ENCODE peak calls at places on chromosomes 11 and 22, in ten cellular contexts. R is uterus; K is testis; Y is NCI-H82; B is IMR-90; U is NCI-H524; G is naive thymus-derived CD8-positive, alpha-beta T cell; X is GM19239; F is left lobe of liver; P is nephron progenitor cell. C is an unnamed sample.

GRCh38 chr11:87352759-87353707 is 315.3 kb downstream of the TMEM135 start:
- DNase-seq in P (peak), Y (peak), B (peak), X (peak), K (peak), G (peak), R (peak), U (peak), F (peak), C (peak)

GRCh38 chr11:95229199-95230053 is 1.6 kb downstream of the SESN3 start:
- DNase-seq in Y (peak), R (no peak), U (no peak), P (no peak), G (no peak), F (no peak), X (no peak), B (peak), K (no peak), C (no peak)

GRCh38 chr11:119120639-119121007 is 757 bp upstream of the HINFP start:
- DNase-seq in K (peak), U (peak), X (no peak), B (peak), F (no peak), P (peak), R (no peak), Y (peak), G (no peak), C (no peak)

GRCh38 chr22:46537221-46537945 is at the start of gene CELSR1:
- DNase-seq in K (no peak), G (no peak), P (peak), X (peak), F (no peak), B (peak), Y (no peak), R (no peak), U (no peak), C (no peak)

GRCh38 chr22:30865656-30866055 is 102.9 kb downstream of the MORC2 start:
- DNase-seq in X (no peak), G (no peak), F (peak), U (no peak), B (no peak), K (no peak), P (no peak), R (no peak), Y (no peak), C (peak)

GRCh38 chr11:88482871-88483301 is 145.3 kb upstream of the CTSC start:
- DNase-seq in R (no peak), Y (no peak), G (no peak), B (peak), F (no peak), U (no peak), X (no peak), P (no peak), K (no peak), C (no peak)

GRCh38 chr11:75035911-75036536 is 47.3 kb downstream of the NEU3 start:
- DNase-seq in G (no peak), B (no peak), X (no peak), P (no peak), U (peak), F (no peak), Y (no peak), R (no peak), K (no peak), C (no peak)

GRCh38 chr11:55773138-55773537 is at the start of gene OR5D13:
- DNase-seq in F (no peak), Y (no peak), B (no peak), X (no peak), U (no peak), R (no peak), G (no peak), K (no peak), P (no peak), C (no peak)

GRCh38 chr11:61505640-61506155 is 2.9 kb upstream of the LRRC10B start:
- DNase-seq in X (no peak), G (no peak), R (no peak), F (no peak), B (no peak), Y (no peak), P (no peak), U (no peak), K (no peak), C (no peak)

GRCh38 chr22:44814266-44815098 is 62.1 kb downstream of the ARHGAP8 start:
- DNase-seq in U (no peak), B (no peak), X (no peak), K (no peak), Y (no peak), F (no peak), G (no peak), P (no peak), R (no peak), C (no peak)

GRCh38 chr11:26297179-26297970 is 34.6 kb upstream of the ANO3 start:
- DNase-seq in P (no peak), Y (peak), B (peak), U (peak), X (peak), G (no peak), K (no peak), F (no peak), R (no peak), C (peak)

GRCh38 chr11:66268953-66269906 is 791 bp downstream of the RAB1B start:
- DNase-seq in P (peak), X (no peak), G (no peak), K (no peak), B (peak), Y (peak), U (no peak), F (no peak), R (no peak), C (no peak)

GRCh38 chr11:123413636-123414035 is 16.4 kb upstream of the GRAMD1B start:
- DNase-seq in R (no peak), K (peak), G (no peak), X (no peak), P (no peak), Y (no peak), B (peak), F (no peak), U (no peak), C (no peak)

GRCh38 chr11:3153291-3153861 is 11.7 kb downstream of the OSBPL5 start:
- DNase-seq in R (peak), X (no peak), P (no peak), G (no peak), K (peak), B (peak), F (no peak), Y (no peak), U (no peak), C (peak)

GRCh38 chr11:94049351-94049750 is 28.2 kb downstream of the HEPHL1 start:
- DNase-seq in G (no peak), F (no peak), K (no peak), P (no peak), X (no peak), U (no peak), R (no peak), B (no peak), Y (no peak), C (no peak)

GRCh38 chr11:119803139-119803538 is 74.1 kb upstream of the NECTIN1 start:
- DNase-seq in Y (no peak), G (no peak), R (no peak), P (no peak), F (no peak), K (no peak), X (no peak), B (no peak), U (no peak), C (no peak)

GRCh38 chr22:45720875-45721378 is 49.3 kb downstream of the ATXN10 start:
- DNase-seq in Y (no peak), G (no peak), X (no peak), R (no peak), U (no peak), B (no peak), K (no peak), F (no peak), P (no peak), C (no peak)

GRCh38 chr11:105244157-105244820 is 104.7 kb upstream of the CARD18 start:
- DNase-seq in X (no peak), Y (no peak), G (no peak), U (no peak), K (peak), P (no peak), R (no peak), B (peak), F (no peak), C (no peak)

GRCh38 chr11:75398906-75399305 is 412 bp upstream of the RPS3 start:
- DNase-seq in P (no peak), U (no peak), Y (no peak), G (no peak), B (no peak), K (no peak), R (no peak), F (no peak), X (no peak), C (no peak)